ENCODE peak calls at places on chromosomes 7 and 10, in five cellular contexts. Z is brain microvascular endothelial cell; X is foreskin keratinocyte; B is CD4-positive, alpha-beta memory T cell; C is H9. U is an unnamed sample.

GRCh38 chr10:96700477-96701099 is 19.7 kb downstream of the PIK3AP1 start:
- DNase-seq in Z (no peak), X (no peak), B (no peak), C (no peak), U (no peak)

GRCh38 chr10:2296179-2296578 is 558.9 kb upstream of the ADARB2 start:
- DNase-seq in Z (no peak), X (no peak), B (no peak), C (peak), U (no peak)

GRCh38 chr10:131846224-131847101 is 54.3 kb upstream of the PPP2R2D start:
- DNase-seq in Z (no peak), X (no peak), B (no peak), C (peak), U (no peak)

GRCh38 chr10:5370493-5371317 is 5.9 kb downstream of the UCN3 start:
- DNase-seq in Z (no peak), X (no peak), B (no peak), C (no peak), U (no peak)

GRCh38 chr7:93435791-93436190 is 138.7 kb downstream of the CALCR start:
- DNase-seq in Z (no peak), X (no peak), B (no peak), C (no peak), U (no peak)

GRCh38 chr7:149624006-149624405 is 126.4 kb upstream of the ZNF746 start:
- DNase-seq in Z (peak), X (peak), B (peak), C (no peak), U (peak)

GRCh38 chr7:101465576-101466196 is 103.0 kb downstream of the COL26A1 start:
- DNase-seq in Z (no peak), X (no peak), B (no peak), C (no peak), U (no peak)

GRCh38 chr7:157389951-157390730 is 53.3 kb downstream of the DNAJB6 start:
- DNase-seq in Z (peak), X (no peak), B (no peak), C (no peak), U (no peak)

GRCh38 chr10:74081192-74081803 is 69.3 kb downstream of the AP3M1 start:
- DNase-seq in Z (peak), X (peak), B (peak), C (peak), U (peak)

GRCh38 chr10:26225322-26225721 is 8.7 kb downstream of the GAD2 start:
- DNase-seq in Z (no peak), X (no peak), B (no peak), C (no peak), U (no peak)

GRCh38 chr10:129940617-129941198 is 23.4 kb downstream of the EBF3 start:
- DNase-seq in Z (no peak), X (no peak), B (no peak), C (no peak), U (no peak)

GRCh38 chr7:29811597-29811996 is 5.3 kb downstream of the WIPF3 start:
- DNase-seq in Z (no peak), X (no peak), B (no peak), C (no peak), U (no peak)

GRCh38 chr7:149735181-149735602 is 38.2 kb downstream of the ZNF467 start:
- DNase-seq in Z (no peak), X (no peak), B (no peak), C (no peak), U (no peak)

GRCh38 chr7:20327047-20327446 is 3.7 kb upstream of the ITGB8 start:
- DNase-seq in Z (peak), X (peak), B (no peak), C (no peak), U (no peak)

GRCh38 chr10:122363722-122364463 is 10.6 kb upstream of the PLEKHA1 start:
- DNase-seq in Z (no peak), X (peak), B (no peak), C (no peak), U (peak)

GRCh38 chr7:40907286-40907685 is 772.5 kb downstream of the SUGCT start:
- DNase-seq in Z (no peak), X (no peak), B (no peak), C (no peak), U (no peak)

GRCh38 chr7:4830176-4830575 is 31.7 kb downstream of the PAPOLB start:
- DNase-seq in Z (peak), X (no peak), B (peak), C (peak), U (no peak)

GRCh38 chr10:98272690-98273453 is 4.9 kb upstream of the LOXL4 start:
- DNase-seq in Z (no peak), X (no peak), B (no peak), C (peak), U (no peak)

GRCh38 chr7:744854-745430 is 17.9 kb upstream of the PRKAR1B start:
- DNase-seq in Z (no peak), X (no peak), B (no peak), C (no peak), U (no peak)

GRCh38 chr7:158312789-158313188 is 274.8 kb downstream of the PTPRN2 start:
- DNase-seq in Z (no peak), X (no peak), B (no peak), C (peak), U (no peak)

GRCh38 chr10:128574616-128575210 is 448.5 kb upstream of the MKI67 start:
- DNase-seq in Z (no peak), X (no peak), B (no peak), C (no peak), U (no peak)

GRCh38 chr10:128049226-128050010 is 76.8 kb downstream of the MKI67 start:
- DNase-seq in Z (no peak), X (no peak), B (no peak), C (no peak), U (no peak)

GRCh38 chr10:117590516-117590915 is 48.0 kb downstream of the EMX2 start:
- DNase-seq in Z (peak), X (no peak), B (no peak), C (no peak), U (no peak)

GRCh38 chr10:76185476-76186255 is 754.2 kb downstream of the LRMDA start:
- DNase-seq in Z (no peak), X (no peak), B (no peak), C (no peak), U (no peak)

GRCh38 chr10:5447611-5448071 is 35.3 kb downstream of the NET1 start:
- DNase-seq in Z (no peak), X (peak), B (peak), C (no peak), U (no peak)

GRCh38 chr10:63919576-63920279 is 398.5 kb downstream of the REEP3 start:
- DNase-seq in Z (no peak), X (no peak), B (no peak), C (no peak), U (no peak)

GRCh38 chr7:122528879-122529481 is 169.9 kb downstream of the RNF133 start:
- DNase-seq in Z (no peak), X (peak), B (no peak), C (no peak), U (peak)

GRCh38 chr7:39217752-39218151 is 240.0 kb downstream of the POU6F2 start:
- DNase-seq in Z (no peak), X (no peak), B (no peak), C (no peak), U (no peak)

GRCh38 chr7:3243256-3243655 is 57.8 kb upstream of the SDK1 start:
- DNase-seq in Z (no peak), X (no peak), B (no peak), C (no peak), U (no peak)

GRCh38 chr7:150408393-150409299 is 29.5 kb downstream of the ZNF775 start:
- DNase-seq in Z (no peak), X (no peak), B (no peak), C (no peak), U (no peak)

GRCh38 chr7:140641532-140642191 is 1.0 kb upstream of the DENND2A start:
- DNase-seq in Z (no peak), X (no peak), B (no peak), C (peak), U (no peak)

GRCh38 chr7:140638311-140638791 is 2.3 kb downstream of the DENND2A start:
- DNase-seq in Z (peak), X (peak), B (no peak), C (peak), U (no peak)

GRCh38 chr7:140640727-140641531 is at the start of gene DENND2A:
- DNase-seq in Z (no peak), X (no peak), B (no peak), C (peak), U (no peak)

GRCh38 chr7:140640060-140640611 is 477 bp downstream of the DENND2A start:
- DNase-seq in Z (no peak), X (no peak), B (no peak), C (peak), U (peak)

GRCh38 chr7:140639366-140640053 is 1.1 kb downstream of the DENND2A start:
- DNase-seq in Z (peak), X (no peak), B (no peak), C (no peak), U (no peak)
- H3K27ac ChIP-seq in Z (peak), X (no peak), B (no peak), C (no peak), U (no peak)

DNA sequence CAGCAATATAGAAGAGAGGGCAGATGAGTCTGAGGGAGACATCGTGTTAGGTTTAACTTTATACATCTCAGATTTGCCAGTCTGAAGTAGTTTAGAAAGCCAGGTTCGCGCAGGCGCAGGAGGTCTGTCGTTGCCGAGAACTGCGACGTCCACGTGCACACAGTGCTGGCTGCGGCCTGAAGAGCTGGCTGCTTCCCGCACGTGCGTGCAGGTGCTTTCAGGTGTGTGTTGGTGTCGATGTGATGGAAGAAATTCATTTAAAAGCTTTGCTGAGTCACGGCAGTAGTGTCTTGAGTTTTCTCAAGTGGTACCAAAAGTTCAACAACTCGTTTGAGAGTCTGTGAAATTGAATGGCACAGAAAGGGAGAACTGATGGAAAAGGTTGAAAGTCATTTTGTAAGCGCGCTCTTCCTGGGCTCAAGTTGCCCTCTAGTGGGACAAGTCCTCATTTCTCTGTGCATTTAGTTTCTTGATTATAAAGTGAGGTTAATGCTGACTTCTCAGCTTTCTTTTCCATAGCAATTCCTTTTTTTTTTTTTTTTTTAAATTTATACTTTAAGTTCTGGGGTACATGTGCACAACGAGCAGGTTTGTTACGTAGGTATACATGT is 18.7 kb downstream of the WDR37 start:
- DNase-seq in Z (no peak), X (peak), B (no peak), C (no peak), U (no peak)
- H3K27ac ChIP-seq in Z (no peak), X (no peak), B (no peak), C (no peak), U (no peak)

DNA sequence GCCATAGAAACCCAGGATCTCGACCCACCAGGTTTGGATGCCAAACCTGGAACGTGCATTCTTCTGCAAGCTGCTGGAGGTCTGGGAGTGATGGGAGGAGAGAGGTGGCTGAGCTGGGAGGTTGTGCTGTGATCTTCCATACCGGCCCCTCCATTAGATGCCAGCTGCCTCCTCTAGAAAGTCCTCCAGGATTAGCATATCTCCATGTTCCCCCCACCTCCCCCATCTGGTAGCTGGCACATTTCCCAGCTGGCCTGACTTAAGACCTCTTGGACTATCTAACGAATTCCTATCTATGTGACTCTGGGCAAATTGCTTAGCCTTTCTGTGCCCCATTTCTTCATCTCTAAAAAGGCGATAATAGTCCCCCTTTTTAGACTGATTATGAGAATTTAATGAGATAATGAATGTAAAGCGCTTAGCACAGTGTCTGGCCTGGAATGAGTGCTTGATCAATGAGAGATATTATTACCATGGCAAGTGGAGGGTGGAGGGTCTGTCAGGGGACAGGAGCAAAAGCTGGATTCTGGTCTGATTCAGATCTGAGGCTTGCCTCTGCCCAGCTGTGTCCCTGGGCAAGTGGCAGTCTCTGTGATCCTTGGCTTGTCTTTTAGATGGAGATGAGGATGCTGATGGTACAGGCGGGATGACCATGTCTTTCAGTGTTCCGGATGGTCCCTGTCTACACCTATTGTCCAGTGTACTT is 78.6 kb upstream of the PCBD1 start:
- DNase-seq in Z (no peak), X (no peak), B (no peak), C (no peak), U (no peak)
- H3K27ac ChIP-seq in Z (no peak), X (no peak), B (no peak), C (no peak), U (no peak)

GRCh38 chr10:102229810-102230263 is 3.7 kb downstream of the ELOVL3 start:
- DNase-seq in Z (peak), X (peak), B (peak), C (peak), U (peak)

GRCh38 chr10:102226542-102226870 is 407 bp downstream of the ELOVL3 start:
- DNase-seq in Z (no peak), X (no peak), B (no peak), C (no peak), U (no peak)

GRCh38 chr10:102227050-102227449 is 951 bp downstream of the ELOVL3 start:
- DNase-seq in Z (no peak), X (no peak), B (no peak), C (no peak), U (peak)

GRCh38 chr10:102222798-102223197 is 3.3 kb upstream of the ELOVL3 start:
- DNase-seq in Z (no peak), X (no peak), B (no peak), C (no peak), U (no peak)

DNA sequence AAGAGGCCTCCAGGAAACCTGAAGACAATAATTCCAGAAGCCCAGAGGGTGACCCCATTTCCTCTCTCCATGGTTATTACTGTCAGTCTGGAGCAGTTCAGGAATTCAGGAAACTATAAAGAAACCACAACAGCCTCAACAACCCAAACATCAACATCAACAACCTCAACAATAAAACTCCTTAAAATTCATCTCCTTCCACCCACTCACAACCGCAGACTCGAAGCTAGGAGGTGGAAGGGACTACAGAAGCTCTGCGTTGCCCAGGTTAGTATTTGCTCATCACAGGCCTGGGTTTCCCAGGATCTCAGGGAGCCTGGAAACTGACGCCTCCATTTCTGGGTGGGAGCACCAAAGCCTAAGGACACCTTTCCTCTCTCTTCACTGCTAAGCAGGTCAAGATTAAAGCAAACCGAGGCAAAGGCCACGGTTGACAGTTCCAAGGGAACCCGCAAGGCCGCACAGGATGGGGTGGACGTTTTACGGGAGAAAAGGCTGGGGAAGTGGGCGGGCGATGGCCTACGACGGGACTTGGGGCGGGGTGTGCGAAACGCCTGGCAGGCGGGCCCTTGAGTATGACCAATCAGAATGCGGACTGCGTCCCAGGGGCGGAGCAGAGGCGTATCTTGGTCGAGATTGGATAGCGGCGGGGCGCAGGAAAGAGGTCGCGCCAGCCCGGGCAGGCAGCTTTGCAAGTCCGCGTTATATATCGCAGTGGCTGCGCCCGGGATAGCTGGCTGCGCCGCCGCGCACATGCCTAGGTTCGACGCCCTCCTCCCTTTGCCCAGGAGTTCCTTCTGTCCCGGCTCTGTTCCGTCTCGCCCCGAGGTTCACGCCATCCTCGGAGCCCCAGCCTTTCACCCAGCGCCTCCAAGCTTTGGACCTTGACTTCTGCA is at the start of gene ELOVL3:
- DNase-seq in Z (peak), X (peak), B (peak), C (peak), U (peak)
- H3K27ac ChIP-seq in Z (peak), X (no peak), B (peak), C (no peak), U (peak)

DNA sequence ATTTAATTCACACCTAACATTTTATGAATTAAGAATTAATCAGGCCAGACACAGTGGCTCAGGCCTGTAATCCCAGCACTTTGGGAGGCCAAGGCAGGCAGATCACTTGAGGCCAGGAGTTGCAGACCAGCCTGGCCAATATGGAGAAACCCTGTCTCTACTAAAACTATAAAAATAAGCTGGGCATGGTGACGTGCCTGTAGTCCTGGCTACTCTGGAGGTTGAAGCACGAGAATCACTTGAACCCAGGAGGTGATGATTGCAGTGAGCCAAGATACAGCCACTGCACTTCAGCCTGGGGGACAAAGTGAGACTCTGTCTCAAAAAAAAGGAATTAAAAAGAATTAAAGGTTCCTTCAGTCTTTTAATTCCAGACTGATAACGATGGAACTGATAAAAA is 11.1 kb downstream of the LARP4B start:
- DNase-seq in Z (no peak), X (no peak), B (no peak), C (no peak), U (no peak)
- H3K27ac ChIP-seq in Z (no peak), X (no peak), B (no peak), C (no peak), U (no peak)

U was measured in RWPE1.